ENCODE peak calls at places on chromosome 17, in nine cellular contexts. X, V, T, Y, H, B, W, I and O are unnamed samples.

GRCh38 chr17:75738218-75738802 is 17.1 kb downstream of the ITGB4 start:
- DNase-seq in X (no peak), V (peak; percentile 80), T (no peak), Y (peak; percentile 55), H (no peak), B (no peak), W (no peak), I (no peak), O (no peak)

GRCh38 chr17:83203472-83204221 is 124.2 kb downstream of the METRNL start:
- DNase-seq in X (no peak), V (no peak), T (no peak), Y (peak; percentile 44), H (no peak), B (no peak), W (no peak), I (no peak), O (no peak)

GRCh38 chr17:28482551-28483199 is 9.2 kb downstream of the SLC13A2 start:
- DNase-seq in X (no peak), V (no peak), T (no peak), Y (no peak), H (no peak), B (no peak), W (no peak), I (no peak), O (no peak)

GRCh38 chr17:55157165-55157564 is 107.6 kb upstream of the HLF start:
- DNase-seq in X (no peak), V (no peak), T (no peak), Y (peak; percentile 18), H (peak; percentile 34), B (no peak), W (no peak), I (no peak), O (no peak)

GRCh38 chr17:58525239-58525638 is 10.8 kb upstream of the MTMR4 start:
- DNase-seq in X (no peak), V (no peak), T (peak; percentile 45), Y (peak; percentile 89), H (no peak), B (peak; percentile 50), W (no peak), I (no peak), O (no peak)

GRCh38 chr17:7842380-7842949 is 8.4 kb downstream of the KDM6B start:
- DNase-seq in X (no peak), V (peak; percentile 75), T (peak; percentile 91), Y (peak; percentile 94), H (peak; percentile 83), B (no peak), W (no peak), I (peak; percentile 74), O (peak; percentile 45)

GRCh38 chr17:55458977-55459376 is 37.3 kb upstream of the MMD start:
- DNase-seq in X (no peak), V (no peak), T (no peak), Y (peak; percentile 87), H (peak; percentile 95), B (no peak), W (peak; percentile 49), I (no peak), O (no peak)

GRCh38 chr17:6557040-6557438 is 684 bp upstream of the PITPNM3 start:
- DNase-seq in X (no peak), V (no peak), T (no peak), Y (no peak), H (no peak), B (no peak), W (no peak), I (no peak), O (no peak)

GRCh38 chr17:13581925-13582324 is 19.8 kb downstream of the HS3ST3A1 start:
- DNase-seq in X (no peak), V (no peak), T (no peak), Y (no peak), H (no peak), B (no peak), W (no peak), I (no peak), O (no peak)

GRCh38 chr17:2054740-2055493 is at the start of gene HIC1:
- DNase-seq in X (peak; percentile 93), V (peak; percentile 78), T (peak; percentile 90), Y (peak; percentile 94), H (peak; percentile 75), B (peak; percentile 82), W (no peak), I (peak; percentile 75), O (peak; percentile 90)

GRCh38 chr17:29884995-29885394 is 45.0 kb downstream of the SSH2 start:
- DNase-seq in X (no peak), V (no peak), T (no peak), Y (no peak), H (no peak), B (no peak), W (no peak), I (no peak), O (no peak)

GRCh38 chr17:34581446-34582184 is 2.2 kb downstream of the TMEM132E start:
- DNase-seq in X (peak; percentile 70), V (no peak), T (peak; percentile 18), Y (peak; percentile 34), H (no peak), B (peak; percentile 53), W (no peak), I (no peak), O (peak; percentile 65)

GRCh38 chr17:27539152-27539551 is 82.9 kb downstream of the KSR1 start:
- DNase-seq in X (no peak), V (no peak), T (no peak), Y (no peak), H (no peak), B (no peak), W (no peak), I (no peak), O (no peak)

GRCh38 chr17:77066165-77066564 is 74.6 kb upstream of the SEC14L1 start:
- DNase-seq in X (no peak), V (no peak), T (no peak), Y (no peak), H (no peak), B (no peak), W (no peak), I (no peak), O (no peak)

GRCh38 chr17:36720131-36720530 is 118.7 kb downstream of the MRM1 start:
- DNase-seq in X (peak; percentile 76), V (no peak), T (no peak), Y (no peak), H (no peak), B (no peak), W (no peak), I (no peak), O (no peak)

GRCh38 chr17:57548421-57549385 is 196.4 kb downstream of the CCDC182 start:
- DNase-seq in X (no peak), V (peak; percentile 55), T (no peak), Y (no peak), H (no peak), B (no peak), W (no peak), I (no peak), O (no peak)

GRCh38 chr17:1241904-1242303 is 28.3 kb upstream of the BHLHA9 start:
- DNase-seq in X (peak; percentile 68), V (no peak), T (no peak), Y (peak; percentile 71), H (no peak), B (no peak), W (no peak), I (no peak), O (no peak)

GRCh38 chr17:57705921-57706695 is 39.0 kb downstream of the CCDC182 start:
- DNase-seq in X (no peak), V (no peak), T (no peak), Y (no peak), H (peak; percentile 27), B (no peak), W (no peak), I (no peak), O (no peak)

GRCh38 chr17:79617740-79618382 is 7.0 kb upstream of the RBFOX3 start:
- DNase-seq in X (no peak), V (no peak), T (no peak), Y (no peak), H (no peak), B (no peak), W (no peak), I (no peak), O (no peak)

GRCh38 chr17:70636517-70637133 is 467.3 kb downstream of the KCNJ2 start:
- DNase-seq in X (peak; percentile 58), V (peak; percentile 48), T (peak; percentile 58), Y (peak; percentile 60), H (peak; percentile 80), B (peak; percentile 65), W (peak; percentile 54), I (peak; percentile 42), O (peak; percentile 42)
- TF ChIP-seq EZH2phosphoT487 in X (no peak), V (no peak), T (no peak), Y (no peak), H (no peak), B (no peak), W (no peak), I (no peak), O (no peak)

GRCh38 chr17:65235284-65235683 is 98.1 kb downstream of the RGS9 start:
- DNase-seq in X (no peak), V (no peak), T (no peak), Y (no peak), H (peak; percentile 74), B (no peak), W (no peak), I (no peak), O (no peak)
- TF ChIP-seq EZH2phosphoT487 in X (no peak), V (no peak), T (no peak), Y (no peak), H (no peak), B (no peak), W (no peak), I (no peak), O (no peak)

GRCh38 chr17:9123594-9124553 is 102.6 kb downstream of the NTN1 start:
- DNase-seq in X (no peak), V (no peak), T (no peak), Y (peak; percentile 42), H (no peak), B (no peak), W (no peak), I (no peak), O (no peak)
- TF ChIP-seq EZH2phosphoT487 in X (no peak), V (no peak), T (no peak), Y (no peak), H (no peak), B (no peak), W (no peak), I (no peak), O (no peak)

DNA sequence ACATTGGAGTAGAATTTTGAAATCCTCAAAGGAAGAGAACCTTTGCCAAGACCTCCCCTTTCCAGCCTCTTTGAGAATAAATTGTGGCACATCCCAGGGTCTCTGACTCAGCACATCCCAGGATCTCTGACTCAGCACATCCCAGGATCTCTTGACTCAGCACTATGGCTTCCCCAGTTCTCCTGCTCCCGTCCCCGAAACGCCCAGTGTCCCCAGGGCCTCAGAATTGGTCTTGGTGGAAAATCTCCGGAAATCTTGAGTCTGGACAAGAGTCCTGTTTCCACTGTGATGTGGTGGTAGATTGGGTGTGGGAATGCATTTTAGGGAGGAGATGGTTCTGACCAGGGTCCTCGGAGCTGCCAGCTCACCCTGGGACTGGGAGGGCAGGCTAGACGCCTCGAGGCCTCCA is 19.2 kb downstream of the PLXDC1 start:
- DNase-seq in X (no peak), V (no peak), T (peak; percentile 39), Y (peak; percentile 91), H (peak; percentile 36), B (peak; percentile 43), W (no peak), I (no peak), O (peak; percentile 41)
- TF ChIP-seq EZH2phosphoT487 in X (no peak), V (no peak), T (no peak), Y (no peak), H (no peak), B (no peak), W (no peak), I (no peak), O (no peak)